ENCODE peak calls at places on chromosomes 5 and 9, in nine cellular contexts. One of them, this sample, is unnamed.

GRCh38 chr5:116303340-116303739 is 218.5 kb downstream of the COMMD10 start:
- DNase-seq in upper lobe of right lung: no peak
- DNase-seq in esophagus squamous epithelium: no peak
- DNase-seq in kidney epithelial cell: no peak
- DNase-seq in sigmoid colon: no peak
- DNase-seq in CD4-positive, alpha-beta memory T cell: no peak
- DNase-seq in pancreas: no peak
- DNase-seq in body of pancreas: no peak
- DNase-seq in heart right ventricle: no peak
- DNase-seq in this sample: no peak

GRCh38 chr9:128276574-128277270 is 646 bp downstream of the SWI5 start:
- DNase-seq in upper lobe of right lung: no peak
- DNase-seq in esophagus squamous epithelium: no peak
- DNase-seq in kidney epithelial cell: no peak
- DNase-seq in sigmoid colon: peak; percentile 80
- DNase-seq in CD4-positive, alpha-beta memory T cell: no peak
- DNase-seq in pancreas: no peak
- DNase-seq in body of pancreas: peak; percentile 31
- DNase-seq in heart right ventricle: peak; percentile 46
- DNase-seq in this sample: peak; percentile 10

GRCh38 chr5:98774192-98775046 is 956 bp downstream of the RGMB start:
- DNase-seq in upper lobe of right lung: peak; percentile 84
- DNase-seq in esophagus squamous epithelium: peak; percentile 11
- DNase-seq in kidney epithelial cell: no peak
- DNase-seq in sigmoid colon: peak; percentile 84
- DNase-seq in CD4-positive, alpha-beta memory T cell: peak; percentile 52
- DNase-seq in pancreas: peak; percentile 81
- DNase-seq in body of pancreas: peak; percentile 77
- DNase-seq in heart right ventricle: peak; percentile 55
- DNase-seq in this sample: peak; percentile 80

GRCh38 chr9:121499427-121500164 is at the start of gene GGTA1:
- DNase-seq in upper lobe of right lung: peak; percentile 86
- DNase-seq in esophagus squamous epithelium: no peak
- DNase-seq in kidney epithelial cell: no peak
- DNase-seq in sigmoid colon: peak; percentile 80
- DNase-seq in CD4-positive, alpha-beta memory T cell: no peak
- DNase-seq in pancreas: peak; percentile 84
- DNase-seq in body of pancreas: peak; percentile 35
- DNase-seq in heart right ventricle: peak; percentile 73
- DNase-seq in this sample: peak; percentile 34

GRCh38 chr9:18837402-18837801 is 195.6 kb downstream of the SAXO1 start:
- DNase-seq in upper lobe of right lung: no peak
- DNase-seq in esophagus squamous epithelium: no peak
- DNase-seq in kidney epithelial cell: no peak
- DNase-seq in sigmoid colon: no peak
- DNase-seq in CD4-positive, alpha-beta memory T cell: no peak
- DNase-seq in pancreas: no peak
- DNase-seq in body of pancreas: no peak
- DNase-seq in heart right ventricle: no peak
- DNase-seq in this sample: no peak

GRCh38 chr5:133319905-133320520 is 268.2 kb downstream of the HSPA4 start:
- DNase-seq in upper lobe of right lung: no peak
- DNase-seq in esophagus squamous epithelium: no peak
- DNase-seq in kidney epithelial cell: no peak
- DNase-seq in sigmoid colon: no peak
- DNase-seq in CD4-positive, alpha-beta memory T cell: no peak
- DNase-seq in pancreas: no peak
- DNase-seq in body of pancreas: no peak
- DNase-seq in heart right ventricle: no peak
- DNase-seq in this sample: no peak

GRCh38 chr5:6868170-6868569 is 154.9 kb downstream of the TENT4A start:
- DNase-seq in upper lobe of right lung: no peak
- DNase-seq in esophagus squamous epithelium: no peak
- DNase-seq in kidney epithelial cell: no peak
- DNase-seq in sigmoid colon: peak; percentile 79
- DNase-seq in CD4-positive, alpha-beta memory T cell: no peak
- DNase-seq in pancreas: no peak
- DNase-seq in body of pancreas: no peak
- DNase-seq in heart right ventricle: no peak
- DNase-seq in this sample: no peak

GRCh38 chr5:15634771-15635347 is 134.9 kb downstream of the FBXL7 start:
- DNase-seq in upper lobe of right lung: no peak
- DNase-seq in esophagus squamous epithelium: no peak
- DNase-seq in kidney epithelial cell: no peak
- DNase-seq in sigmoid colon: no peak
- DNase-seq in CD4-positive, alpha-beta memory T cell: no peak
- DNase-seq in pancreas: no peak
- DNase-seq in body of pancreas: no peak
- DNase-seq in heart right ventricle: no peak
- DNase-seq in this sample: no peak

GRCh38 chr9:96020822-96021615 is 145.5 kb downstream of the ERCC6L2 start:
- DNase-seq in upper lobe of right lung: peak; percentile 76
- DNase-seq in esophagus squamous epithelium: no peak
- DNase-seq in kidney epithelial cell: no peak
- DNase-seq in sigmoid colon: no peak
- DNase-seq in CD4-positive, alpha-beta memory T cell: peak; percentile 52
- DNase-seq in pancreas: peak; percentile 74
- DNase-seq in body of pancreas: no peak
- DNase-seq in heart right ventricle: peak; percentile 39
- DNase-seq in this sample: no peak

GRCh38 chr5:77282337-77283027 is 72.0 kb downstream of the PDE8B start:
- DNase-seq in upper lobe of right lung: no peak
- DNase-seq in esophagus squamous epithelium: no peak
- DNase-seq in kidney epithelial cell: no peak
- DNase-seq in sigmoid colon: no peak
- DNase-seq in CD4-positive, alpha-beta memory T cell: no peak
- DNase-seq in pancreas: no peak
- DNase-seq in body of pancreas: no peak
- DNase-seq in heart right ventricle: no peak
- DNase-seq in this sample: peak; percentile 33

GRCh38 chr5:111229126-111229525 is 4.9 kb downstream of the CAMK4 start:
- DNase-seq in upper lobe of right lung: no peak
- DNase-seq in esophagus squamous epithelium: no peak
- DNase-seq in kidney epithelial cell: no peak
- DNase-seq in sigmoid colon: no peak
- DNase-seq in CD4-positive, alpha-beta memory T cell: no peak
- DNase-seq in pancreas: no peak
- DNase-seq in body of pancreas: no peak
- DNase-seq in heart right ventricle: no peak
- DNase-seq in this sample: no peak

GRCh38 chr5:54263447-54263846 is 46.9 kb downstream of the ARL15 start:
- DNase-seq in upper lobe of right lung: no peak
- DNase-seq in esophagus squamous epithelium: no peak
- DNase-seq in kidney epithelial cell: no peak
- DNase-seq in sigmoid colon: no peak
- DNase-seq in CD4-positive, alpha-beta memory T cell: no peak
- DNase-seq in pancreas: no peak
- DNase-seq in body of pancreas: no peak
- DNase-seq in heart right ventricle: no peak
- DNase-seq in this sample: no peak

GRCh38 chr9:121360975-121361374 is 9.1 kb downstream of the STOM start:
- DNase-seq in upper lobe of right lung: no peak
- DNase-seq in esophagus squamous epithelium: no peak
- DNase-seq in kidney epithelial cell: peak; percentile 66
- DNase-seq in sigmoid colon: no peak
- DNase-seq in CD4-positive, alpha-beta memory T cell: no peak
- DNase-seq in pancreas: no peak
- DNase-seq in body of pancreas: no peak
- DNase-seq in heart right ventricle: no peak
- DNase-seq in this sample: no peak

DNA sequence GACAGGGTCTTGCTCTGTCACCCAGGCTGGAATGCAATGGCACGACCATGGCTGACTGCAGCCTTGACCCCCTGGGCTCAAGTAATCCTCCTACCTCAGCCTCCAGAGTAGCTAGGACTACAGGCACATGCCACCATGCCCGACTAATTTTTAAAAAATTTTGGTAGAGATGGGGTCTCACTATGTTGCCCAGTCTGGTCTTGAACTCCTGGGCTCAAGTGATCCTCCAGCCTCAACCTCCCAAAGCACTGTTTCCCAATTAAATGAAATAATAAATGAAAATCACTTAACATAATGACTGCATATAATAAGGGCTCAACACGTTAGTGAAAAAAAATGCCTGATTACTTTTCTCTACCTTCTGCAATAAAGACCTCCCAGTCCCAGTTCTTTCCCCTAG is 71.0 kb downstream of the UGCG start:
- DNase-seq in upper lobe of right lung: no peak
- DNase-seq in esophagus squamous epithelium: no peak
- DNase-seq in kidney epithelial cell: no peak
- DNase-seq in sigmoid colon: no peak
- DNase-seq in CD4-positive, alpha-beta memory T cell: no peak
- DNase-seq in pancreas: no peak
- DNase-seq in body of pancreas: no peak
- DNase-seq in heart right ventricle: no peak
- DNase-seq in this sample: no peak
- H3K36me3 ChIP-seq in upper lobe of right lung: no peaks in the 10 kb centered on the region
- H3K36me3 ChIP-seq in esophagus squamous epithelium: no peaks in the 10 kb centered on the region
- H3K36me3 ChIP-seq in kidney epithelial cell: no peaks in the 10 kb centered on the region
- H3K36me3 ChIP-seq in sigmoid colon: no peaks in the 10 kb centered on the region
- H3K36me3 ChIP-seq in CD4-positive, alpha-beta memory T cell: no peaks in the 10 kb centered on the region
- H3K36me3 ChIP-seq in pancreas: no peaks in the 10 kb centered on the region
- H3K36me3 ChIP-seq in body of pancreas: no peaks in the 10 kb centered on the region
- H3K36me3 ChIP-seq in heart right ventricle: no peaks in the 10 kb centered on the region
- H3K36me3 ChIP-seq in this sample: no peaks in the 10 kb centered on the region

GRCh38 chr5:177040814-177041410 is 18.4 kb downstream of the ZNF346 start:
- DNase-seq in upper lobe of right lung: no peak
- DNase-seq in esophagus squamous epithelium: no peak
- DNase-seq in kidney epithelial cell: no peak
- DNase-seq in sigmoid colon: no peak
- DNase-seq in CD4-positive, alpha-beta memory T cell: no peak
- DNase-seq in pancreas: no peak
- DNase-seq in body of pancreas: no peak
- DNase-seq in heart right ventricle: peak; percentile 6
- DNase-seq in this sample: no peak

GRCh38 chr5:177045628-177046027 is 23.1 kb downstream of the ZNF346 start:
- DNase-seq in upper lobe of right lung: no peak
- DNase-seq in esophagus squamous epithelium: no peak
- DNase-seq in kidney epithelial cell: no peak
- DNase-seq in sigmoid colon: no peak
- DNase-seq in CD4-positive, alpha-beta memory T cell: no peak
- DNase-seq in pancreas: no peak
- DNase-seq in body of pancreas: no peak
- DNase-seq in heart right ventricle: no peak
- DNase-seq in this sample: no peak

GRCh38 chr5:177041936-177042335 is 19.4 kb downstream of the ZNF346 start:
- DNase-seq in upper lobe of right lung: no peak
- DNase-seq in esophagus squamous epithelium: no peak
- DNase-seq in kidney epithelial cell: no peak
- DNase-seq in sigmoid colon: no peak
- DNase-seq in CD4-positive, alpha-beta memory T cell: no peak
- DNase-seq in pancreas: no peak
- DNase-seq in body of pancreas: no peak
- DNase-seq in heart right ventricle: no peak
- DNase-seq in this sample: no peak

GRCh38 chr5:177043958-177044357 is 21.5 kb downstream of the ZNF346 start:
- DNase-seq in upper lobe of right lung: no peak
- DNase-seq in esophagus squamous epithelium: no peak
- DNase-seq in kidney epithelial cell: no peak
- DNase-seq in sigmoid colon: no peak
- DNase-seq in CD4-positive, alpha-beta memory T cell: no peak
- DNase-seq in pancreas: no peak
- DNase-seq in body of pancreas: no peak
- DNase-seq in heart right ventricle: no peak
- DNase-seq in this sample: no peak

GRCh38 chr5:177043114-177043513 is 20.6 kb downstream of the ZNF346 start:
- DNase-seq in upper lobe of right lung: no peak
- DNase-seq in esophagus squamous epithelium: no peak
- DNase-seq in kidney epithelial cell: no peak
- DNase-seq in sigmoid colon: no peak
- DNase-seq in CD4-positive, alpha-beta memory T cell: no peak
- DNase-seq in pancreas: no peak
- DNase-seq in body of pancreas: no peak
- DNase-seq in heart right ventricle: no peak
- DNase-seq in this sample: no peak
- H3K36me3 ChIP-seq in upper lobe of right lung: peaks cover 40% of the 10 kb centered on the region
- H3K36me3 ChIP-seq in esophagus squamous epithelium: peaks cover 4% of the 10 kb centered on the region
- H3K36me3 ChIP-seq in kidney epithelial cell: peaks cover 2% of the 10 kb centered on the region
- H3K36me3 ChIP-seq in sigmoid colon: peaks cover 36% of the 10 kb centered on the region
- H3K36me3 ChIP-seq in CD4-positive, alpha-beta memory T cell: peaks cover 37% of the 10 kb centered on the region
- H3K36me3 ChIP-seq in pancreas: no peaks in the 10 kb centered on the region
- H3K36me3 ChIP-seq in body of pancreas: no peaks in the 10 kb centered on the region
- H3K36me3 ChIP-seq in heart right ventricle: no peaks in the 10 kb centered on the region
- H3K36me3 ChIP-seq in this sample: no peaks in the 10 kb centered on the region

DNA sequence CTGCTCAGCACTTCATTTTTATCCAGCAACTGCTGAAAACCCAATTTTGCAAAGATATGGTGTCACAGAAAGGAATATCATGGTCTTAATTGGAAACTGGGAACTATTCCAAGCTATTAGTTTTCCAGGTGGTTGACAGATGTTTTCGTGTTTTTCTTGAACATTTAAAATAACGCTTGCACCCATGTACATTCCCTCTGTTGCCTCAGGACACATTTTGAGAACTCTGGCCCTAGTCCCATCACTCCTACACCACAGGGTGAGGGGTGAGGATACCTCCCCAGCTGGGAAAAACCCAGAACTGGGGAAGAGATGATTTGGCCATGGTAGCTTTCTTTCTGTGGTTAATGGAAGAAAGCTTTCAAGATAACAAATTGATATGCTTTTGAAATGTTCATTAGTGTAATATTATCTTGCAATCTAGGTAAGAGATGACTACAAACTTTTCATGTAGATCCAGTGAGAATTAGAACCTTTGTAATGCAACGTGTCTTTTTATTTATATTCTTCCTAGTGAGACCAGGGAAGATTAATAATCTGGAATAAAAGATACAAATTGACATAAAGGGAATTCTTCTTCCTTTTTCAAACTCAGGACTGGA is 627.0 kb downstream of the RAB3C start:
- DNase-seq in upper lobe of right lung: no peak
- DNase-seq in esophagus squamous epithelium: no peak
- DNase-seq in kidney epithelial cell: no peak
- DNase-seq in sigmoid colon: no peak
- DNase-seq in CD4-positive, alpha-beta memory T cell: no peak
- DNase-seq in pancreas: no peak
- DNase-seq in body of pancreas: no peak
- DNase-seq in heart right ventricle: no peak
- DNase-seq in this sample: no peak
- H3K36me3 ChIP-seq in upper lobe of right lung: no peaks in the 10 kb centered on the region
- H3K36me3 ChIP-seq in esophagus squamous epithelium: no peaks in the 10 kb centered on the region
- H3K36me3 ChIP-seq in kidney epithelial cell: no peaks in the 10 kb centered on the region
- H3K36me3 ChIP-seq in sigmoid colon: peaks cover 9% of the 10 kb centered on the region
- H3K36me3 ChIP-seq in CD4-positive, alpha-beta memory T cell: no peaks in the 10 kb centered on the region
- H3K36me3 ChIP-seq in pancreas: no peaks in the 10 kb centered on the region
- H3K36me3 ChIP-seq in body of pancreas: no peaks in the 10 kb centered on the region
- H3K36me3 ChIP-seq in heart right ventricle: no peaks in the 10 kb centered on the region
- H3K36me3 ChIP-seq in this sample: no peaks in the 10 kb centered on the region

GRCh38 chr5:146169076-146169475 is 13.4 kb downstream of the LARS1 start:
- DNase-seq in upper lobe of right lung: no peak
- DNase-seq in esophagus squamous epithelium: no peak
- DNase-seq in kidney epithelial cell: no peak
- DNase-seq in sigmoid colon: no peak
- DNase-seq in CD4-positive, alpha-beta memory T cell: no peak
- DNase-seq in pancreas: no peak
- DNase-seq in body of pancreas: no peak
- DNase-seq in heart right ventricle: no peak
- DNase-seq in this sample: no peak

GRCh38 chr5:146164382-146164781 is 18.1 kb downstream of the LARS1 start:
- DNase-seq in upper lobe of right lung: no peak
- DNase-seq in esophagus squamous epithelium: no peak
- DNase-seq in kidney epithelial cell: no peak
- DNase-seq in sigmoid colon: no peak
- DNase-seq in CD4-positive, alpha-beta memory T cell: no peak
- DNase-seq in pancreas: no peak
- DNase-seq in body of pancreas: no peak
- DNase-seq in heart right ventricle: no peak
- DNase-seq in this sample: no peak

GRCh38 chr5:146165469-146165868 is 17.0 kb downstream of the LARS1 start:
- DNase-seq in upper lobe of right lung: no peak
- DNase-seq in esophagus squamous epithelium: no peak
- DNase-seq in kidney epithelial cell: no peak
- DNase-seq in sigmoid colon: no peak
- DNase-seq in CD4-positive, alpha-beta memory T cell: no peak
- DNase-seq in pancreas: no peak
- DNase-seq in body of pancreas: no peak
- DNase-seq in heart right ventricle: no peak
- DNase-seq in this sample: no peak
- H3K36me3 ChIP-seq in upper lobe of right lung: peaks cover 98% of the 10 kb centered on the region
- H3K36me3 ChIP-seq in esophagus squamous epithelium: peaks cover 4% of the 10 kb centered on the region
- H3K36me3 ChIP-seq in kidney epithelial cell: no peaks in the 10 kb centered on the region
- H3K36me3 ChIP-seq in sigmoid colon: peaks cover 39% of the 10 kb centered on the region
- H3K36me3 ChIP-seq in CD4-positive, alpha-beta memory T cell: peaks cover 50% of the 10 kb centered on the region
- H3K36me3 ChIP-seq in pancreas: no peaks in the 10 kb centered on the region
- H3K36me3 ChIP-seq in body of pancreas: peaks cover 44% of the 10 kb centered on the region
- H3K36me3 ChIP-seq in heart right ventricle: no peaks in the 10 kb centered on the region
- H3K36me3 ChIP-seq in this sample: no peaks in the 10 kb centered on the region

This sample was measured in prostate gland.